ENCODE peak calls at places on chromosomes 6 and 20, in seven cellular contexts. P is sigmoid colon, K is Peyer's patch, V is heart left ventricle, W is IMR-90, A is keratinocyte, G is uterus. B is an unnamed sample.

GRCh38 chr6:101544286-101544685 is 150.8 kb downstream of the GRIK2 start:
- DNase-seq in P (no peak), K (no peak), V (no peak), W (peak; percentile 48), A (peak; percentile 23), G (no peak), B (no peak)

GRCh38 chr6:129312865-129313264 is 397.1 kb downstream of the ARHGAP18 start:
- DNase-seq in P (no peak), K (no peak), V (no peak), W (peak; percentile 78), A (no peak), G (no peak), B (no peak)

GRCh38 chr20:41172296-41173140 is 35.2 kb downstream of the PLCG1 start:
- DNase-seq in P (peak; percentile 75), K (peak; percentile 53), V (no peak), W (no peak), A (no peak), G (peak; percentile 50), B (no peak)

GRCh38 chr6:129871220-129871619 is 10.1 kb upstream of the TMEM244 start:
- DNase-seq in P (no peak), K (no peak), V (no peak), W (no peak), A (no peak), G (no peak), B (no peak)

GRCh38 chr6:140586426-140587061 is 1212.1 kb upstream of the CITED2 start:
- DNase-seq in P (no peak), K (no peak), V (no peak), W (no peak), A (no peak), G (no peak), B (no peak)

GRCh38 chr20:33301192-33301930 is 18.3 kb downstream of the BPIFB1 start:
- DNase-seq in P (no peak), K (no peak), V (no peak), W (no peak), A (no peak), G (no peak), B (no peak)

GRCh38 chr20:51400051-51400926 is 142.2 kb downstream of the NFATC2 start:
- DNase-seq in P (no peak), K (no peak), V (no peak), W (no peak), A (no peak), G (no peak), B (no peak)

GRCh38 chr6:136323431-136324112 is 33.9 kb upstream of the BCLAF1 start:
- DNase-seq in P (no peak), K (no peak), V (no peak), W (no peak), A (no peak), G (no peak), B (no peak)

GRCh38 chr6:45933855-45934254 is 81.8 kb downstream of the CLIC5 start:
- DNase-seq in P (no peak), K (no peak), V (no peak), W (no peak), A (no peak), G (no peak), B (no peak)

GRCh38 chr6:16712931-16713484 is 48.3 kb downstream of the ATXN1 start:
- DNase-seq in P (peak; percentile 70), K (no peak), V (peak; percentile 54), W (peak; percentile 95), A (peak; percentile 76), G (peak; percentile 56), B (no peak)

GRCh38 chr6:52786249-52786956 is 17.2 kb downstream of the GSTA1 start:
- DNase-seq in P (no peak), K (no peak), V (no peak), W (no peak), A (no peak), G (no peak), B (no peak)

GRCh38 chr6:130958468-130958867 is 104.6 kb downstream of the EPB41L2 start:
- DNase-seq in P (no peak), K (no peak), V (no peak), W (peak; percentile 36), A (no peak), G (no peak), B (no peak)

GRCh38 chr6:122817766-122818165 is 28.7 kb downstream of the SMPDL3A start:
- DNase-seq in P (no peak), K (no peak), V (no peak), W (no peak), A (no peak), G (no peak), B (no peak)

GRCh38 chr20:19692685-19693119 is 65.4 kb upstream of the RIN2 start:
- DNase-seq in P (peak; percentile 70), K (peak; percentile 74), V (peak; percentile 55), W (peak; percentile 22), A (no peak), G (peak; percentile 55), B (no peak)

GRCh38 chr6:25006565-25007001 is 70.8 kb upstream of the RIPOR2 start:
- DNase-seq in P (peak; percentile 73), K (no peak), V (no peak), W (no peak), A (peak; percentile 64), G (peak; percentile 87), B (peak; percentile 40)

GRCh38 chr6:125041740-125042459 is 79.7 kb downstream of the RNF217 start:
- DNase-seq in P (no peak), K (no peak), V (no peak), W (peak; percentile 83), A (peak; percentile 53), G (no peak), B (no peak)

GRCh38 chr20:9488063-9488462 is 26.3 kb upstream of the LAMP5 start:
- DNase-seq in P (no peak), K (no peak), V (no peak), W (no peak), A (no peak), G (no peak), B (no peak)

GRCh38 chr20:10963717-10964266 is 290.0 kb upstream of the JAG1 start:
- DNase-seq in P (no peak), K (no peak), V (peak; percentile 28), W (no peak), A (no peak), G (no peak), B (no peak)

GRCh38 chr6:113401231-113401630 is 455.9 kb upstream of the MARCKS start:
- DNase-seq in P (no peak), K (no peak), V (no peak), W (no peak), A (no peak), G (no peak), B (no peak)

GRCh38 chr6:99241905-99242534 is 107.5 kb downstream of the FAXC start:
- DNase-seq in P (no peak), K (no peak), V (no peak), W (peak; percentile 40), A (no peak), G (no peak), B (no peak)

GRCh38 chr6:52491203-52492069 is 71.3 kb downstream of the EFHC1 start:
- DNase-seq in P (no peak), K (no peak), V (no peak), W (peak; percentile 57), A (no peak), G (no peak), B (no peak)

GRCh38 chr6:52115145-52115741 is 27.8 kb upstream of the PKHD1 start:
- DNase-seq in P (no peak), K (no peak), V (no peak), W (no peak), A (no peak), G (no peak), B (no peak)

GRCh38 chr6:170052991-170053821 is 237.7 kb downstream of the DLL1 start:
- DNase-seq in P (peak; percentile 60), K (peak; percentile 29), V (no peak), W (no peak), A (no peak), G (no peak), B (no peak)

GRCh38 chr20:36097751-36098151 is 56.8 kb upstream of the EPB41L1 start:
- DNase-seq in P (no peak), K (no peak), V (no peak), W (no peak), A (no peak), G (no peak), B (no peak)
- H3K27me3 ChIP-seq in P (peaks cover 11% of the 10 kb centered on the region), K (no peaks in the 10 kb centered on the region), V (no peaks in the 10 kb centered on the region), W (peaks cover 30% of the 10 kb centered on the region), A (no peaks in the 10 kb centered on the region), G (no peaks in the 10 kb centered on the region), B (no peaks in the 10 kb centered on the region)

GRCh38 chr20:46133886-46134654 is 16.0 kb downstream of the CD40 start:
- DNase-seq in P (no peak), K (no peak), V (no peak), W (no peak), A (no peak), G (no peak), B (no peak)

GRCh38 chr20:46134716-46135115 is 16.6 kb downstream of the CD40 start:
- DNase-seq in P (no peak), K (no peak), V (no peak), W (no peak), A (no peak), G (no peak), B (no peak)

GRCh38 chr20:46137816-46138215 is 19.7 kb downstream of the CD40 start:
- DNase-seq in P (no peak), K (no peak), V (no peak), W (no peak), A (no peak), G (no peak), B (no peak)

GRCh38 chr20:46139243-46139889 is 21.3 kb downstream of the CD40 start:
- DNase-seq in P (no peak), K (no peak), V (no peak), W (no peak), A (no peak), G (no peak), B (no peak)

GRCh38 chr20:46135856-46136633 is 17.9 kb downstream of the CD40 start:
- DNase-seq in P (no peak), K (no peak), V (no peak), W (no peak), A (no peak), G (no peak), B (no peak)
- H3K4me3 ChIP-seq in P (no peak overlapping the region), K (no peak overlapping the region), V (no peak overlapping the region), W (no peak overlapping the region), A (no peak overlapping the region), G (no peak overlapping the region), B (no peak overlapping the region)

DNA sequence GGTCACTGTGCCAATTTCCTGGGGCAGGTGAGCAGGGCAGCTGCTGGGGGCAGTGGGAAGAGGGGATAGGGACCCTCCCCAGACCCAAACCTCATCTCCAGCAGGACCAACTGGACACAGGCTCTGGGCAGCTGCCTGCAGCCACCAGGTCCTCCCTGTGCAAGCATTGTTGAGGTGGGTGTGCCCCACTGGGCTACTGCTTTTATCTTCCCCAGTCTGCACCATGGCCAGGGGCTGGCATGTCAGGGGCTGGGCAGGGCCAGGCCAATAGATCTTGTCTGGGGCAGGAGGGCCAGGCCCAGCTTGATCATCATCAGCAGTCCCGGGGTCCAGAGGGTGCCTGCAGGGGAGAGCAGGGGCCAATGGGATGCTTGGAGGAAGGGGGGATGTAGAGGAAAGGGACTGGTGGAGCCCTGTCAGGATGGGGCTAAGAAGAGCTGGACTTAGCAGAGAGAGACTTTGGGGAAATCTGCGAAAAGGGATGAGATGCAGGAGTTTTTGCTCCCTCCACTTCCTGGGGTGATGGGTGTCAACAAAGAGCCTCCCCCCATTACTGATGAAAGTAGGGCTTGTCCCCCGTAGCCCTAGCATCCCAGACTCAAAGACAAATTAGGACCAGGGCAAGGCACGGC is 5.7 kb downstream of the EBF4 start:
- DNase-seq in P (peak; percentile 61), K (no peak), V (no peak), W (no peak), A (no peak), G (no peak), B (no peak)
- H3K27me3 ChIP-seq in P (no peaks in the 10 kb centered on the region), K (no peaks in the 10 kb centered on the region), V (peaks cover 6% of the 10 kb centered on the region), W (peaks cover 64% of the 10 kb centered on the region), A (peaks cover 61% of the 10 kb centered on the region), G (no peaks in the 10 kb centered on the region), B (no peaks in the 10 kb centered on the region)

GRCh38 chr20:49786226-49786625 is 26.4 kb upstream of the SLC9A8 start:
- DNase-seq in P (no peak), K (no peak), V (no peak), W (no peak), A (no peak), G (no peak), B (no peak)
- H3K4me3 ChIP-seq in P (no peak overlapping the region), K (no peak overlapping the region), V (peak overlapping the region; percentile 22), W (no peak overlapping the region), A (no peak overlapping the region), G (no peak overlapping the region), B (no peak overlapping the region)